ENCODE peak calls at places on chromosomes 5 and 9, in five cellular contexts. N is caudate nucleus, Z is A549, S is RWPE1, D is GM23338. C is an unnamed sample.

GRCh38 chr5:120767171-120767820 is 303.2 kb downstream of the PRR16 start:
- DNase-seq in N (no peak), S (no peak), D (no peak), Z (no peak), C (no peak)

GRCh38 chr5:139704748-139705147 is 56.6 kb downstream of the CXXC5 start:
- DNase-seq in N (no peak), Z (no peak), S (no peak), D (no peak), C (no peak)

GRCh38 chr9:115913666-115914065 is 239.9 kb upstream of the PAPPA start:
- DNase-seq in Z (no peak), S (no peak), N (no peak), D (no peak), C (no peak)

GRCh38 chr5:73625314-73625904 is 587 bp upstream of the ARHGEF28 start:
- DNase-seq in S (no peak), N (peak; percentile 38), D (no peak), Z (peak; percentile 36), C (no peak)

GRCh38 chr5:35269006-35269405 is 38.7 kb upstream of the PRLR start:
- DNase-seq in S (no peak), Z (no peak), N (no peak), D (no peak), C (no peak)

GRCh38 chr9:113425072-113425471 is 14.5 kb downstream of the C9orf43 start:
- DNase-seq in D (peak; percentile 38), S (no peak), Z (no peak), N (no peak), C (no peak)

GRCh38 chr5:116947691-116948528 is 373.3 kb upstream of the SEMA6A start:
- DNase-seq in N (peak; percentile 46), S (peak; percentile 41), Z (peak; percentile 11), D (peak; percentile 94), C (peak; percentile 53)

GRCh38 chr9:125409637-125410521 is 148.3 kb downstream of the GAPVD1 start:
- DNase-seq in S (peak; percentile 86), D (peak; percentile 74), Z (peak; percentile 81), N (peak; percentile 33), C (no peak)

GRCh38 chr9:17802249-17802857 is 223.5 kb downstream of the SH3GL2 start:
- DNase-seq in D (peak; percentile 38), S (peak; percentile 9), Z (peak; percentile 10), N (no peak), C (no peak)

GRCh38 chr5:148659641-148660345 is 5.5 kb upstream of the HTR4 start:
- DNase-seq in D (no peak), S (no peak), N (no peak), Z (no peak), C (no peak)

GRCh38 chr5:56466136-56466816 is 233.1 kb upstream of the ANKRD55 start:
- DNase-seq in N (no peak), Z (no peak), S (no peak), D (no peak), C (no peak)
- H3K27ac ChIP-seq in N (no peak overlapping the region), Z (peak overlapping the region; percentile 56), S (no peak overlapping the region), D (no peak overlapping the region), C (no peak overlapping the region)

GRCh38 chr5:123754167-123754840 is 242.3 kb downstream of the CSNK1G3 start:
- DNase-seq in D (no peak), S (no peak), N (no peak), Z (no peak), C (no peak)
- H3K27ac ChIP-seq in D (no peak overlapping the region), S (no peak overlapping the region), N (peak overlapping the region; percentile 55), Z (peak overlapping the region; percentile 14), C (peak overlapping the region; percentile 63)

GRCh38 chr5:137487600-137487999 is 11.5 kb downstream of the SPOCK1 start:
- DNase-seq in S (no peak), Z (no peak), N (peak; percentile 34), D (no peak), C (no peak)
- H3K27ac ChIP-seq in S (no peak overlapping the region), Z (no peak overlapping the region), N (peak overlapping the region; percentile 79), D (no peak overlapping the region), C (peak overlapping the region; percentile 61)

GRCh38 chr5:459562-460412 is 16.8 kb downstream of the EXOC3 start:
- DNase-seq in N (no peak), Z (no peak), S (no peak), D (no peak), C (no peak)
- H3K27ac ChIP-seq in N (no peak overlapping the region), Z (no peak overlapping the region), S (peak overlapping the region; percentile 78), D (no peak overlapping the region), C (no peak overlapping the region)

DNA sequence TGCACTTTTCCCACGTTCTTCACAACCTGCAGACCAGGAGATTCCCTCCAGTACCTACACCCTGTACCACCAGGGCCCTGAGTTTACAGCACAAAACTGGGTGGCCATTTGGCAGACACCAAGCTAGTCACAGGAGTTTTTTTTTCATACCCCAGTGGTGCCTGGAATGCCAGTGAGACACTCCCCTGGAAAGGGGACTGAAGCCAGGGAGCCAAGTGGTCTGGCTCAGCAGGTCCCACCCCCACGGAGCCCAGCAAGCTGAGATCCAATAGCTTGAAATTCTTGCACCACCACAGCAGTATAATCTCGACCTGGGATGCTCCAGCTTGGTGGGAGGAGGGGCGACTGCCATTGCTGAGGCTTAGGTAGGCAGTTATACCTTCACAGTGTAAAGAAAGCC is 26.3 kb upstream of the SMC5 start:
- DNase-seq in Z (no peak), N (no peak), S (no peak), D (no peak), C (no peak)
- H3K27ac ChIP-seq in Z (no peak overlapping the region), N (no peak overlapping the region), S (no peak overlapping the region), D (no peak overlapping the region), C (no peak overlapping the region)

GRCh38 chr5:87359106-87359505 is 53.6 kb downstream of the CCNH start:
- DNase-seq in D (peak; percentile 57), N (no peak), Z (no peak), S (no peak), C (no peak)

GRCh38 chr5:87360132-87360531 is 52.6 kb downstream of the CCNH start:
- DNase-seq in S (no peak), Z (no peak), N (no peak), D (no peak), C (no peak)

GRCh38 chr5:87361031-87361443 is 51.7 kb downstream of the CCNH start:
- DNase-seq in Z (no peak), N (no peak), S (no peak), D (no peak), C (no peak)

GRCh38 chr5:87367243-87367642 is 45.5 kb downstream of the CCNH start:
- DNase-seq in S (no peak), Z (no peak), N (no peak), D (no peak), C (no peak)

DNA sequence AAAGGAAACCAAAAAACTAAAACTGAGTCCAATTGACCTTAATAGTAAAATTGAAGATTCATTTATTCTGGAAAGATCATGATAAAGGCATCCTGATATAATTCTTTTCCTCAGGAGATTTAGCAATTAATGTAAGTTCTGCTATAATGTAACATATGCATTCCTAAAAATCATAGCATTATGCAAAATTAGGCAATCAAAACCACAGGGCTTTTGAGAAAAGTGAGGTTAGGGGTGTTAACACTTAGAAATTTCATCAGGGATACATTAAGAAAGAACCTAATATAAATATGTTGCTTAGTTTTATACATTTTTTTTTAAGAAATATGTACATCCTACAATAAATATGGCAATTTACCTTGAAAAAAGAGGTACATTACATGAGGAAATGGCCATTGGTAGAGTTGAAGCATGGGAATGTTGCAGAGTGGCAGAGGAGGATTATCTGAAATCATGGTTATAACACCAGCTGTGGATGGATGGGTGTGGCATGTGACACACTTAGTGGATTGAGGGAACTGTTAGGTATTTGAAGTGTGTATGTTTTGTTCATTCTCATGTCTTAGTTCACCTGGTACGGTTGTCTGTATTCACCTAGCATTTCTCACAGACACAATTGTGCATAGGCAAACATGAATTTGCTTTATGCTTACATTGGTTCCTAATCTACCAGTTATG is 51.1 kb downstream of the CCNH start:
- DNase-seq in S (no peak), Z (no peak), D (no peak), N (no peak), C (no peak)
- H3K27ac ChIP-seq in S (no peak overlapping the region), Z (no peak overlapping the region), D (no peak overlapping the region), N (no peak overlapping the region), C (no peak overlapping the region)

GRCh38 chr9:121323449-121324151 is 46.5 kb downstream of the STOM start:
- DNase-seq in Z (no peak), S (no peak), N (no peak), D (no peak), C (no peak)
- H3K27ac ChIP-seq in Z (peak overlapping the region; percentile 92), S (peak overlapping the region; percentile 75), N (no peak overlapping the region), D (no peak overlapping the region), C (no peak overlapping the region)